ENCODE peak calls at places on chromosomes 16 and 17, in nine cellular contexts. P is EL; L is T-helper 9 cell; E is HT1080; Q is IMR-90; O is AG10803; N is left ventricle myocardium inferior; W is naive thymus-derived CD8-positive, alpha-beta T cell; G is AG04450. U is an unnamed sample.

GRCh38 chr17:72539981-72540897 is 419.4 kb downstream of the SOX9 start:
- DNase-seq in L (peak; percentile 38), E (peak; percentile 80), P (peak; percentile 78), G (no peak), N (peak; percentile 68), Q (peak; percentile 61), W (no peak), O (peak; percentile 62), U (peak; percentile 58)

GRCh38 chr17:28774206-28774605 is 30.4 kb downstream of the TRAF4 start:
- DNase-seq in N (no peak), P (no peak), O (no peak), G (no peak), L (no peak), W (no peak), E (no peak), Q (no peak), U (no peak)

GRCh38 chr16:22161999-22162657 is at the start of gene SDR42E2:
- DNase-seq in G (no peak), Q (no peak), W (peak; percentile 71), E (no peak), P (no peak), N (no peak), O (no peak), L (peak; percentile 47), U (no peak)

GRCh38 chr17:83196973-83197880 is 117.8 kb downstream of the METRNL start:
- DNase-seq in Q (no peak), W (peak; percentile 50), N (peak; percentile 11), P (no peak), E (no peak), G (no peak), L (no peak), O (peak; percentile 92), U (no peak)

GRCh38 chr17:76452102-76452645 is 778 bp downstream of the UBE2O start:
- DNase-seq in G (no peak), O (no peak), W (no peak), P (peak; percentile 28), Q (no peak), E (no peak), N (no peak), L (peak; percentile 11), U (no peak)

GRCh38 chr17:6178959-6179358 is 108.8 kb downstream of the WSCD1 start:
- DNase-seq in P (no peak), W (no peak), N (no peak), L (no peak), G (no peak), E (no peak), Q (no peak), O (no peak), U (no peak)

GRCh38 chr17:82281502-82282238 is 8.2 kb upstream of the CSNK1D start:
- DNase-seq in N (no peak), L (no peak), G (no peak), Q (peak; percentile 33), W (no peak), O (no peak), P (peak; percentile 61), E (peak; percentile 84), U (no peak)

GRCh38 chr17:41324180-41325075 is 8.9 kb upstream of the KRTAP17-1 start:
- DNase-seq in Q (peak; percentile 8), N (no peak), G (no peak), E (no peak), O (no peak), L (no peak), P (peak; percentile 21), W (peak; percentile 58), U (no peak)

GRCh38 chr17:73232587-73233373 is 28.9 kb downstream of the CPSF4L start:
- DNase-seq in N (no peak), G (no peak), O (peak; percentile 15), W (no peak), E (peak; percentile 8), L (peak; percentile 9), P (peak; percentile 39), Q (peak; percentile 23), U (no peak)

GRCh38 chr16:58814348-58814801 is 80.3 kb upstream of the GOT2 start:
- DNase-seq in N (peak; percentile 23), Q (peak; percentile 30), L (peak; percentile 9), W (peak; percentile 65), P (peak; percentile 57), G (peak; percentile 2), E (peak; percentile 32), O (peak; percentile 42), U (peak; percentile 53)

GRCh38 chr17:71975331-71975801 is 145.5 kb upstream of the SOX9 start:
- DNase-seq in Q (peak; percentile 42), E (peak; percentile 53), O (peak; percentile 46), W (no peak), L (no peak), P (peak; percentile 63), N (peak; percentile 73), G (peak; percentile 6), U (no peak)

GRCh38 chr16:6018848-6019489 is 921.4 kb upstream of the EEF2KMT start:
- DNase-seq in N (no peak), G (no peak), P (no peak), L (no peak), E (no peak), O (no peak), W (no peak), Q (no peak), U (no peak)

GRCh38 chr16:68470461-68471150 is 22.3 kb upstream of the SMPD3 start:
- DNase-seq in P (no peak), W (no peak), E (no peak), Q (no peak), G (no peak), L (no peak), O (no peak), N (peak; percentile 28), U (no peak)

GRCh38 chr16:88013091-88013609 is 61.9 kb downstream of the BANP start:
- DNase-seq in W (peak; percentile 27), E (no peak), P (peak; percentile 6), Q (peak; percentile 11), O (no peak), N (no peak), G (no peak), L (no peak), U (no peak)

GRCh38 chr17:19457046-19457445 is 46.0 kb downstream of the RNF112 start:
- DNase-seq in O (no peak), L (no peak), E (no peak), Q (no peak), P (no peak), W (no peak), N (no peak), G (no peak), U (no peak)

GRCh38 chr16:534089-534635 is 6.7 kb downstream of the CAPN15 start:
- DNase-seq in Q (no peak), W (no peak), N (no peak), P (no peak), G (no peak), L (no peak), O (no peak), E (no peak), U (no peak)

GRCh38 chr16:424623-425081 is 797 bp upstream of the RAB11FIP3 start:
- DNase-seq in L (no peak), N (peak; percentile 55), O (peak; percentile 41), E (peak; percentile 51), Q (no peak), G (no peak), W (no peak), P (peak; percentile 51), U (peak; percentile 64)

GRCh38 chr17:47924785-47925676 is 16.3 kb upstream of the PNPO start:
- DNase-seq in L (no peak), E (no peak), P (no peak), G (no peak), O (no peak), Q (no peak), W (no peak), N (no peak), U (no peak)

GRCh38 chr16:21720533-21720932 is 56.8 kb downstream of the OTOA start:
- DNase-seq in N (no peak), G (no peak), O (no peak), P (no peak), W (no peak), L (no peak), Q (no peak), E (no peak), U (no peak)